ENCODE peak calls at places on chromosomes 13 and 19, in four cellular contexts. A is K562, Y is SK-N-SH, K is GM12878. R is an unnamed sample.

GRCh38 chr13:89565711-89566110 is 1781.8 kb upstream of the MIR17HG start:
- DNase-seq in Y (no peak), A (no peak), K (no peak), R (no peak)

GRCh38 chr19:48925240-48925843 is 8.2 kb upstream of the DHDH start:
- DNase-seq in K (no peak), Y (no peak), A (no peak), R (no peak)

GRCh38 chr19:55474269-55475265 is 1.9 kb upstream of the ZNF628 start:
- DNase-seq in A (no peak), K (no peak), Y (no peak), R (no peak)

GRCh38 chr13:61162106-61162505 is 253.5 kb downstream of the PCDH20 start:
- DNase-seq in Y (no peak), K (no peak), A (no peak), R (no peak)

GRCh38 chr19:10206226-10206873 is 11.6 kb upstream of the DNMT1 start:
- DNase-seq in Y (no peak), A (no peak), K (no peak), R (no peak)

GRCh38 chr13:44364601-44365000 is 9.0 kb upstream of the SERP2 start:
- DNase-seq in A (no peak), Y (no peak), K (no peak), R (no peak)

GRCh38 chr19:3061214-3062161 is 807 bp downstream of the TLE5 start:
- DNase-seq in Y (peak), A (peak), K (no peak), R (no peak)

GRCh38 chr13:113846639-113847318 is 17.1 kb downstream of the GAS6 start:
- DNase-seq in K (no peak), A (no peak), Y (no peak), R (peak)

GRCh38 chr13:24274452-24274971 is 34.9 kb upstream of the C1QTNF9 start:
- DNase-seq in A (no peak), K (peak), Y (no peak), R (no peak)

GRCh38 chr19:52142001-52142595 is 2.4 kb upstream of the ZNF616 start:
- DNase-seq in K (no peak), Y (no peak), A (no peak), R (no peak)

GRCh38 chr19:8366961-8367326 is 3.0 kb downstream of the ANGPTL4 start:
- DNase-seq in A (no peak), Y (no peak), K (no peak), R (no peak)

GRCh38 chr19:4368128-4368820 is 24.9 kb downstream of the MPND start:
- DNase-seq in A (no peak), Y (no peak), K (no peak), R (no peak)

GRCh38 chr19:2992958-2993357 is 15.6 kb downstream of the TLE6 start:
- DNase-seq in K (no peak), A (no peak), Y (no peak), R (no peak)

GRCh38 chr19:39385629-39386411 is 5.1 kb downstream of the PAF1 start:
- DNase-seq in A (no peak), K (no peak), Y (no peak), R (no peak)

GRCh38 chr19:3618144-3618810 is 8.3 kb downstream of the CACTIN start:
- DNase-seq in Y (peak), K (peak), A (peak), R (peak)

GRCh38 chr19:18091217-18091608 is 4.5 kb upstream of the IL12RB1 start:
- DNase-seq in Y (no peak), A (peak), K (peak), R (no peak)

GRCh38 chr19:1249298-1249989 is 1.1 kb downstream of the MIDN start:
- DNase-seq in A (peak), K (no peak), Y (peak), R (peak)

GRCh38 chr19:50911206-50912101 is at the start of gene KLK4:
- DNase-seq in K (no peak), A (no peak), Y (no peak), R (no peak)

GRCh38 chr13:88188986-88189385 is 517.8 kb downstream of the SLITRK5 start:
- DNase-seq in A (no peak), Y (no peak), K (no peak), R (no peak)

GRCh38 chr19:34365463-34366401 is 736 bp downstream of the GPI start:
- DNase-seq in K (no peak), Y (peak), A (peak), R (peak)
- TF ChIP-seq USF1 in K (no peak), Y (no peak), A (no peak), R (no peak)

DNA sequence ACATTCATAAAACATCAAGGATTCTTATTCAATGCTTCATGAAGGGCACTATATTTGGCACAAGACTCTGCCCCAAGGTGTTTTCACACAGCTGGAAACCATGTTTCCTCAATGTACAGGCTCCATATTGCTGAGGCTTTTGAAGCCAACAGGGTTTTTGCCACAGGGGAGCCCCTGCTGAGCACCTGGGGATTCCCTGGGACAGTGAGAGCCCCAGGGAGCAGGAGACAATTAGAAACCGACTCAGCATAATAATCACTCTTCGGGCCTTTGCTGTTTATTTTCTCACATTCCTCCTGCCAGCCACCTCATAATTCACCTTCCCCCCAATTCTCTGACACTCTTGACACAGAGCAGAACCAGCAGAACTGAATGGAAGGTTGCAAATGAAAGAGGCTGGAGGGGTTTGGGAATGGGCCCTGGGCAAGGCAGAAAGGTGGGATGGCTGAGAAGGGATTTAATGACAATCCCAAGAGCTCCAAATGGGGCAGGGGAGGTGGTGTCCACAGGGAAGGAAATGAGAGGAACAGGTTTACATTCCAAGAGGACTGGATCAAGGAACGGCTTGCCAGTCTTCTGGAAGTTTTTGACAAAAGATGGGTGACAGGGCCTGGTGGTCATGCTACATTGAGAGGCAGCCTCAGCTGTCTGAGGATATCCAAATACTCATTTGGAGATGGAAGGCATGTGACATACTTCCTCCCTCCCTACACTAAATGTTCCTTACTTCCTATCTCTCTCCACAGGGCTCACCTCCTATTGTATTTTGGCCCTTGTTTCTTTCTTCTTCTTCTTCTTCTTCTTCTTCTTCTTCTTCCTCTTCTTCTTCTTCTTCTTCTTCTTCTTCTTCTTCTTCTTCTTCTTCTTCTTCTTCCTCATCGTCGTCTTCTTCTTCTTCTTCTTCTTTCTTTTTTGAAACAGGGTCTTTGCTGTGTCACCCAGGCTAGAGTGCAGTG is 72.1 kb upstream of the POMP start:
- DNase-seq in K (no peak), A (no peak), Y (no peak), R (no peak)
- TF ChIP-seq USF1 in K (no peak), A (no peak), Y (no peak), R (no peak)

GRCh38 chr13:98201178-98201577 is 24.1 kb upstream of the RNF113B start:
- DNase-seq in A (no peak), K (no peak), Y (no peak), R (no peak)

GRCh38 chr13:98204546-98204945 is 27.5 kb upstream of the RNF113B start:
- DNase-seq in A (no peak), K (no peak), Y (no peak), R (no peak)

GRCh38 chr13:98203641-98204326 is 26.7 kb upstream of the RNF113B start:
- DNase-seq in A (no peak), Y (no peak), K (no peak), R (no peak)

GRCh38 chr13:98200211-98200878 is 23.3 kb upstream of the RNF113B start:
- DNase-seq in K (no peak), A (no peak), Y (no peak), R (no peak)

DNA sequence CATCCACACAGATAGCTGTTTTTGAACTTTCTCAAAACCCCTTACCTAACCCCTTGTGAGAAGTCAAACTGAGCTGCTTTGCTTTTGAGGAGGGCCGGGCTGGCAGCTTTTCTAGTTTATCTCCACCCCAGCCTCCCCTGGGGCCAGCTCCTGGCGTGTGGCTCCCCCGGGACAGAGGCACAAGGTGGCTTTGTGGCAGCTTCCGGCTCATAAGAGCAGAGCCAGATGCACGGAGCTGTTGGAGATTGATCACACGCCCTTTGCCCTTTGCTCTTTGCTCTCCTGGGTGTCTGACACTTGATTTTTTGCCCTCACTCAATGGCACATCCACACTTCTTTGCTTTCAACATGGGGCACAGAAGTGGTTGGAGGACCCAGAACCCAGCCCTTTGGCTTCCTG is 25.0 kb upstream of the RNF113B start:
- DNase-seq in Y (no peak), K (peak), A (no peak), R (no peak)
- TF ChIP-seq USF1 in Y (no peak), K (no peak), A (no peak), R (no peak)

GRCh38 chr19:13844130-13844631 is 32.8 kb upstream of the NANOS3 start:
- DNase-seq in A (no peak), K (no peak), Y (no peak), R (no peak)
- TF ChIP-seq USF1 in A (no peak), K (no peak), Y (no peak), R (no peak)

DNA sequence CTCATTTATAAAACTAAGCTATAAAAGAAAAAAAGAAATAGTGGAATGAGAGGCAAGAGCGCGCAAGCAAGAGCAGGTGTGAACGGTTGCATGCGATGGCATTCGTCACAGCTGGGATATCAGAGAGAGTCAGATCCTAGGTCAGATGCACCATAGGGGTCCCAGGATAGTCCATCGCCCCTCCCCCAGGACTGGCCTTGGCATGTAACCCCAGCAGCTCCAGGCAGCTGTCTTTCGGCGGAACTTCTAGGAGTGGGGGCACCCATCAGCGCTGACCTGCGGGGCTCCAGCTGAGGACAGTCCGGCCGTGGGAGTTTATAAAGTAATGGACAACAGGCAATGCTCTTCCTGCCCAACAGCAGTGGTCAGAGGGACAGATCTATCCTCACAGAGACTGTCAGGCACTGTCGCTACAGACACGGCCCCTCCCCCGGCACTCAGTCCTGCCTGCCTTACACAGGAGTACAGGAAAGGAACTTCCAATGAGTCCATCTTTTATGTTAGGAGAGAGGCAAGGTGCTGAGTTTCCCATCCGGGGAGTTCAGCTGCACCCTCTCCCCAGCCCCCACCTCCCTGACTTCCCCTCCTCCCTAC is 1.4 kb downstream of the SIAH3 start:
- DNase-seq in K (no peak), Y (peak), A (no peak), R (peak)
- TF ChIP-seq USF1 in K (no peak), Y (no peak), A (no peak), R (no peak)

DNA sequence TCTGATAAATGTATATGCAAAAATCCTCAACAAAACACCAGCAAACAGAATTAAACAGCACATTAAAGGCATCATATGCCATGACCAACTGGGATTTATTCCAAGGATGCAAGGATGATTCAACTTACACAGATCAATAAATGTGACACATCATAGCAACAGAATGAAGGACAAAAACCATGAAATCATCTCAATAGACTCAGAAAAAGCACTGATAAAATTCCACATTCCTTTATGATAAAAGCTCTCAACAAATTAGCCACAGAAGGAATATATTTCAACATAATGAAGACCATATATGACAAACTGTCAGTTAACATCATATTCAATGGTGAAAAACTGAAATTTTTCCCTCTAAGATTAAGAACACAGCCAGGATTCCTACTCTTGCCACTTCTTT is 691.6 kb downstream of the DIAPH3 start:
- DNase-seq in K (no peak), A (no peak), Y (no peak), R (no peak)
- TF ChIP-seq USF1 in K (no peak), A (no peak), Y (no peak), R (no peak)

GRCh38 chr13:92566767-92567166 is 659.8 kb upstream of the GPC6 start:
- DNase-seq in A (no peak), Y (no peak), K (no peak), R (no peak)
- TF ChIP-seq USF1 in A (no peak), Y (no peak), K (no peak), R (no peak)

DNA sequence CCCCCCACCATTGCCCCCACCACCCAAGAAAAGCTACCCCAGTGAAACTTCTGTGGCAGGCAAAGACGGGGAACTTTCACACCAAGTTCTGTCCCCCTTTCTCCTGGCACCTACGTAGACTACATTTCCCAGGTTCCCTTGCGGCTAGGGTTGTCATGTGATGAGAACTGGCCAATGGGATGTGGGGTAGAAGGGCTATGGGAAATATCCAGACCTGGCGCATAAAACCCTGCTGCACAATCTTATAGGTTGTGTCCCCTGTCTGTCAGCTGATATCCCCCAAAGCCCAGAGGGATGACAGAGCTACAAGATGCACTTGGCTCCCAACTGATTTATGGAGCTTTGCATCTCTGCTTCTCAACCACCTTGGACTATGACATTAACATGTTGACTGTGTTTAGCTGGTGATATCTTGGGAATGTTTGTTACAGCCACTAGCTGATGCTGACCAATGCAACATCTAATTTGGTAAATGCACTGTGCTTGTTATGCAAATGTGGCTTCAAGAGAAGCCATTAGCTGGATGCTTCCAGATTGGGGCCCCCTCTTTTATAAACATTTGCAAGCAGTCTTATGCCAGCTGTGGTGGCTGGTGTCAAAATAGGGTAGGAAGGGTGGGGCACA is 6.1 kb downstream of the SH2D3A start:
- DNase-seq in Y (peak), K (no peak), A (peak), R (no peak)
- TF ChIP-seq USF1 in Y (peak), K (peak), A (peak), R (peak)

GRCh38 chr19:30106417-30107095 is 164.5 kb downstream of the URI1 start:
- DNase-seq in A (no peak), Y (no peak), K (no peak), R (no peak)
- TF ChIP-seq USF1 in A (no peak), Y (no peak), K (no peak), R (no peak)

GRCh38 chr13:78022164-78022877 is 103.7 kb upstream of the EDNRB start:
- DNase-seq in Y (no peak), A (no peak), K (peak), R (no peak)
- TF ChIP-seq USF1 in Y (peak), A (no peak), K (peak), R (no peak)